ENCODE peak calls at places on chromosomes 4 and X, in five cellular contexts. One of them, this sample, is unnamed.

GRCh38 chrX:154774622-154775021 is 12.0 kb downstream of the DKC1 start:
- DNase-seq in sigmoid colon: no peak
- DNase-seq in stimulated activated naive CD8-positive, alpha-beta T cell treated with anti-CD3 and anti-CD28 coated beads, Interleukin-15, Interleukin-2, amounts not matched to agents 100 U/mL and 50 U/mL, for 24 hours: no peak
- DNase-seq in IMR-90: no peak
- DNase-seq in nephron progenitor cell: no peak
- DNase-seq in this sample: no peak

GRCh38 chr4:53931423-53932060 is 132.9 kb downstream of the CHIC2 start:
- DNase-seq in sigmoid colon: no peak
- DNase-seq in stimulated activated naive CD8-positive, alpha-beta T cell treated with anti-CD3 and anti-CD28 coated beads, Interleukin-15, Interleukin-2, amounts not matched to agents 100 U/mL and 50 U/mL, for 24 hours: no peak
- DNase-seq in IMR-90: no peak
- DNase-seq in nephron progenitor cell: no peak
- DNase-seq in this sample: no peak

GRCh38 chr4:102657206-102657605 is 103.6 kb downstream of the MANBA start:
- DNase-seq in sigmoid colon: no peak
- DNase-seq in stimulated activated naive CD8-positive, alpha-beta T cell treated with anti-CD3 and anti-CD28 coated beads, Interleukin-15, Interleukin-2, amounts not matched to agents 100 U/mL and 50 U/mL, for 24 hours: no peak
- DNase-seq in IMR-90: no peak
- DNase-seq in nephron progenitor cell: no peak
- DNase-seq in this sample: no peak

GRCh38 chrX:38717871-38718270 is 83.4 kb upstream of the MID1IP1 start:
- DNase-seq in sigmoid colon: no peak
- DNase-seq in stimulated activated naive CD8-positive, alpha-beta T cell treated with anti-CD3 and anti-CD28 coated beads, Interleukin-15, Interleukin-2, amounts not matched to agents 100 U/mL and 50 U/mL, for 24 hours: no peak
- DNase-seq in IMR-90: peak; percentile 20
- DNase-seq in nephron progenitor cell: no peak
- DNase-seq in this sample: no peak

GRCh38 chr4:105145913-105146285 is 777 bp upstream of the TET2 start:
- DNase-seq in sigmoid colon: peak; percentile 67
- DNase-seq in stimulated activated naive CD8-positive, alpha-beta T cell treated with anti-CD3 and anti-CD28 coated beads, Interleukin-15, Interleukin-2, amounts not matched to agents 100 U/mL and 50 U/mL, for 24 hours: peak; percentile 47
- DNase-seq in IMR-90: no peak
- DNase-seq in nephron progenitor cell: no peak
- DNase-seq in this sample: no peak

GRCh38 chr4:174910271-174910670 is 7.9 kb upstream of the ADAM29 start:
- DNase-seq in sigmoid colon: no peak
- DNase-seq in stimulated activated naive CD8-positive, alpha-beta T cell treated with anti-CD3 and anti-CD28 coated beads, Interleukin-15, Interleukin-2, amounts not matched to agents 100 U/mL and 50 U/mL, for 24 hours: no peak
- DNase-seq in IMR-90: no peak
- DNase-seq in nephron progenitor cell: no peak
- DNase-seq in this sample: no peak

GRCh38 chrX:17590892-17591740 is 146.2 kb upstream of the SCML1 start:
- DNase-seq in sigmoid colon: peak; percentile 83
- DNase-seq in stimulated activated naive CD8-positive, alpha-beta T cell treated with anti-CD3 and anti-CD28 coated beads, Interleukin-15, Interleukin-2, amounts not matched to agents 100 U/mL and 50 U/mL, for 24 hours: peak; percentile 38
- DNase-seq in IMR-90: peak; percentile 80
- DNase-seq in nephron progenitor cell: peak; percentile 59
- DNase-seq in this sample: no peak

GRCh38 chrX:9501362-9501761 is 36.5 kb downstream of the TBL1X start:
- DNase-seq in sigmoid colon: no peak
- DNase-seq in stimulated activated naive CD8-positive, alpha-beta T cell treated with anti-CD3 and anti-CD28 coated beads, Interleukin-15, Interleukin-2, amounts not matched to agents 100 U/mL and 50 U/mL, for 24 hours: no peak
- DNase-seq in IMR-90: no peak
- DNase-seq in nephron progenitor cell: peak; percentile 30
- DNase-seq in this sample: no peak

GRCh38 chr4:1194028-1194900 is 21.9 kb upstream of the SPON2 start:
- DNase-seq in sigmoid colon: peak; percentile 94
- DNase-seq in stimulated activated naive CD8-positive, alpha-beta T cell treated with anti-CD3 and anti-CD28 coated beads, Interleukin-15, Interleukin-2, amounts not matched to agents 100 U/mL and 50 U/mL, for 24 hours: peak; percentile 2
- DNase-seq in IMR-90: peak; percentile 49
- DNase-seq in nephron progenitor cell: no peak
- DNase-seq in this sample: no peak

GRCh38 chrX:8273451-8273894 is 102.4 kb upstream of the VCX2 start:
- DNase-seq in sigmoid colon: no peak
- DNase-seq in stimulated activated naive CD8-positive, alpha-beta T cell treated with anti-CD3 and anti-CD28 coated beads, Interleukin-15, Interleukin-2, amounts not matched to agents 100 U/mL and 50 U/mL, for 24 hours: no peak
- DNase-seq in IMR-90: no peak
- DNase-seq in nephron progenitor cell: no peak
- DNase-seq in this sample: no peak

GRCh38 chr4:164081371-164081770 is 586.9 kb downstream of the TMA16 start:
- DNase-seq in sigmoid colon: no peak
- DNase-seq in stimulated activated naive CD8-positive, alpha-beta T cell treated with anti-CD3 and anti-CD28 coated beads, Interleukin-15, Interleukin-2, amounts not matched to agents 100 U/mL and 50 U/mL, for 24 hours: no peak
- DNase-seq in IMR-90: no peak
- DNase-seq in nephron progenitor cell: no peak
- DNase-seq in this sample: no peak

GRCh38 chrX:38103857-38104812 is 97.8 kb downstream of the SYTL5 start:
- DNase-seq in sigmoid colon: no peak
- DNase-seq in stimulated activated naive CD8-positive, alpha-beta T cell treated with anti-CD3 and anti-CD28 coated beads, Interleukin-15, Interleukin-2, amounts not matched to agents 100 U/mL and 50 U/mL, for 24 hours: no peak
- DNase-seq in IMR-90: no peak
- DNase-seq in nephron progenitor cell: no peak
- DNase-seq in this sample: no peak

GRCh38 chr4:189204616-189205015 is 736.1 kb upstream of the FRG1 start:
- DNase-seq in sigmoid colon: no peak
- DNase-seq in stimulated activated naive CD8-positive, alpha-beta T cell treated with anti-CD3 and anti-CD28 coated beads, Interleukin-15, Interleukin-2, amounts not matched to agents 100 U/mL and 50 U/mL, for 24 hours: no peak
- DNase-seq in IMR-90: no peak
- DNase-seq in nephron progenitor cell: no peak
- DNase-seq in this sample: no peak

GRCh38 chrX:125710403-125711062 is 390.9 kb downstream of the TEX13C start:
- DNase-seq in sigmoid colon: no peak
- DNase-seq in stimulated activated naive CD8-positive, alpha-beta T cell treated with anti-CD3 and anti-CD28 coated beads, Interleukin-15, Interleukin-2, amounts not matched to agents 100 U/mL and 50 U/mL, for 24 hours: no peak
- DNase-seq in IMR-90: no peak
- DNase-seq in nephron progenitor cell: no peak
- DNase-seq in this sample: no peak

GRCh38 chr4:19831644-19832285 is 419.9 kb upstream of the SLIT2 start:
- DNase-seq in sigmoid colon: no peak
- DNase-seq in stimulated activated naive CD8-positive, alpha-beta T cell treated with anti-CD3 and anti-CD28 coated beads, Interleukin-15, Interleukin-2, amounts not matched to agents 100 U/mL and 50 U/mL, for 24 hours: no peak
- DNase-seq in IMR-90: peak; percentile 86
- DNase-seq in nephron progenitor cell: no peak
- DNase-seq in this sample: no peak

GRCh38 chr4:38179690-38180299 is 219.6 kb downstream of the PTTG2 start:
- DNase-seq in sigmoid colon: peak; percentile 87
- DNase-seq in stimulated activated naive CD8-positive, alpha-beta T cell treated with anti-CD3 and anti-CD28 coated beads, Interleukin-15, Interleukin-2, amounts not matched to agents 100 U/mL and 50 U/mL, for 24 hours: peak; percentile 74
- DNase-seq in IMR-90: peak; percentile 77
- DNase-seq in nephron progenitor cell: peak; percentile 79
- DNase-seq in this sample: peak; percentile 65

GRCh38 chrX:145803508-145803907 is 14.1 kb upstream of the SLITRK2 start:
- DNase-seq in sigmoid colon: no peak
- DNase-seq in stimulated activated naive CD8-positive, alpha-beta T cell treated with anti-CD3 and anti-CD28 coated beads, Interleukin-15, Interleukin-2, amounts not matched to agents 100 U/mL and 50 U/mL, for 24 hours: no peak
- DNase-seq in IMR-90: no peak
- DNase-seq in nephron progenitor cell: no peak
- DNase-seq in this sample: no peak

GRCh38 chrX:133325422-133325821 is 89.9 kb downstream of the GPC4 start:
- DNase-seq in sigmoid colon: no peak
- DNase-seq in stimulated activated naive CD8-positive, alpha-beta T cell treated with anti-CD3 and anti-CD28 coated beads, Interleukin-15, Interleukin-2, amounts not matched to agents 100 U/mL and 50 U/mL, for 24 hours: no peak
- DNase-seq in IMR-90: no peak
- DNase-seq in nephron progenitor cell: no peak
- DNase-seq in this sample: no peak

GRCh38 chr4:179634862-179635261 is 2192.6 kb upstream of the AGA start:
- DNase-seq in sigmoid colon: no peak
- DNase-seq in stimulated activated naive CD8-positive, alpha-beta T cell treated with anti-CD3 and anti-CD28 coated beads, Interleukin-15, Interleukin-2, amounts not matched to agents 100 U/mL and 50 U/mL, for 24 hours: no peak
- DNase-seq in IMR-90: no peak
- DNase-seq in nephron progenitor cell: no peak
- DNase-seq in this sample: no peak

GRCh38 chrX:40169193-40170086 is 71.7 kb upstream of the BCOR start:
- DNase-seq in sigmoid colon: peak; percentile 82
- DNase-seq in stimulated activated naive CD8-positive, alpha-beta T cell treated with anti-CD3 and anti-CD28 coated beads, Interleukin-15, Interleukin-2, amounts not matched to agents 100 U/mL and 50 U/mL, for 24 hours: peak; percentile 79
- DNase-seq in IMR-90: peak; percentile 75
- DNase-seq in nephron progenitor cell: peak; percentile 69
- DNase-seq in this sample: peak; percentile 66

GRCh38 chrX:85698921-85699320 is 319.5 kb upstream of the POF1B start:
- DNase-seq in sigmoid colon: no peak
- DNase-seq in stimulated activated naive CD8-positive, alpha-beta T cell treated with anti-CD3 and anti-CD28 coated beads, Interleukin-15, Interleukin-2, amounts not matched to agents 100 U/mL and 50 U/mL, for 24 hours: no peak
- DNase-seq in IMR-90: no peak
- DNase-seq in nephron progenitor cell: no peak
- DNase-seq in this sample: no peak

GRCh38 chr4:81562093-81562492 is 90.4 kb upstream of the RASGEF1B start:
- DNase-seq in sigmoid colon: no peak
- DNase-seq in stimulated activated naive CD8-positive, alpha-beta T cell treated with anti-CD3 and anti-CD28 coated beads, Interleukin-15, Interleukin-2, amounts not matched to agents 100 U/mL and 50 U/mL, for 24 hours: no peak
- DNase-seq in IMR-90: no peak
- DNase-seq in nephron progenitor cell: no peak
- DNase-seq in this sample: no peak

GRCh38 chrX:20711366-20711765 is 444.7 kb upstream of the RPS6KA3 start:
- DNase-seq in sigmoid colon: no peak
- DNase-seq in stimulated activated naive CD8-positive, alpha-beta T cell treated with anti-CD3 and anti-CD28 coated beads, Interleukin-15, Interleukin-2, amounts not matched to agents 100 U/mL and 50 U/mL, for 24 hours: no peak
- DNase-seq in IMR-90: no peak
- DNase-seq in nephron progenitor cell: no peak
- DNase-seq in this sample: no peak

GRCh38 chr4:105060628-105061027 is 86.0 kb upstream of the TET2 start:
- DNase-seq in sigmoid colon: no peak
- DNase-seq in stimulated activated naive CD8-positive, alpha-beta T cell treated with anti-CD3 and anti-CD28 coated beads, Interleukin-15, Interleukin-2, amounts not matched to agents 100 U/mL and 50 U/mL, for 24 hours: peak; percentile 27
- DNase-seq in IMR-90: peak; percentile 31
- DNase-seq in nephron progenitor cell: no peak
- DNase-seq in this sample: no peak

This sample was measured in activated gamma-delta T cell treated with anti-CD3 and anti-CD28 coated beads, Interleukin-2, amount 50 U/mL, for 16 hours.